ENCODE peak calls at places on chromosomes 16 and 17, in four cellular contexts. One of them, this sample, is unnamed.
A peak's percentile ranks its signal among the peaks of the same experiment; 100 is the strongest.

GRCh38 chr16:67249178-67249759 is 490 bp downstream of the SLC9A5 start:
- DNase-seq in right lobe of liver: no peak
- DNase-seq in fibroblast of lung: no peak
- DNase-seq in hepatocyte: no peak
- DNase-seq in this sample: no peak

GRCh38 chr17:67218385-67218950 is 26.5 kb downstream of the HELZ start:
- DNase-seq in fibroblast of lung: peak; percentile 71
- DNase-seq in right lobe of liver: no peak
- DNase-seq in hepatocyte: no peak
- DNase-seq in this sample: no peak

GRCh38 chr17:72116692-72117469 is 3.9 kb upstream of the SOX9 start:
- DNase-seq in hepatocyte: peak; percentile 39
- DNase-seq in fibroblast of lung: peak; percentile 64
- DNase-seq in right lobe of liver: no peak
- DNase-seq in this sample: no peak

GRCh38 chr16:74297296-74297665 is 667 bp downstream of the PSMD7 start:
- DNase-seq in fibroblast of lung: peak; percentile 16
- DNase-seq in right lobe of liver: no peak
- DNase-seq in hepatocyte: peak; percentile 44
- DNase-seq in this sample: peak; percentile 9

GRCh38 chr16:10577305-10578202 is 2.8 kb downstream of the EMP2 start:
- DNase-seq in right lobe of liver: no peak
- DNase-seq in hepatocyte: no peak
- DNase-seq in fibroblast of lung: no peak
- DNase-seq in this sample: no peak

GRCh38 chr17:16215965-16216316 is 607 bp upstream of the NCOR1 start:
- DNase-seq in hepatocyte: no peak
- DNase-seq in right lobe of liver: no peak
- DNase-seq in fibroblast of lung: no peak
- DNase-seq in this sample: peak; percentile 22

GRCh38 chr16:85250609-85251223 is 138.4 kb upstream of the CIBAR2 start:
- DNase-seq in fibroblast of lung: no peak
- DNase-seq in hepatocyte: no peak
- DNase-seq in right lobe of liver: no peak
- DNase-seq in this sample: no peak

GRCh38 chr16:84687715-84688114 is 12.1 kb upstream of the USP10 start:
- DNase-seq in hepatocyte: no peak
- DNase-seq in fibroblast of lung: peak; percentile 94
- DNase-seq in right lobe of liver: no peak
- DNase-seq in this sample: no peak

GRCh38 chr17:30449480-30449879 is 27.7 kb upstream of the GOSR1 start:
- DNase-seq in right lobe of liver: no peak
- DNase-seq in hepatocyte: no peak
- DNase-seq in fibroblast of lung: peak; percentile 15
- DNase-seq in this sample: no peak

GRCh38 chr17:673200-673681 is 41.4 kb downstream of the VPS53 start:
- DNase-seq in fibroblast of lung: peak; percentile 83
- DNase-seq in right lobe of liver: no peak
- DNase-seq in hepatocyte: peak; percentile 15
- DNase-seq in this sample: no peak

GRCh38 chr17:2982854-2983636 is 80.4 kb downstream of the OR1D5 start:
- DNase-seq in right lobe of liver: no peak
- DNase-seq in fibroblast of lung: peak; percentile 76
- DNase-seq in hepatocyte: peak; percentile 73
- DNase-seq in this sample: no peak

GRCh38 chr17:18151290-18151689 is 32.3 kb upstream of the ALKBH5 start:
- DNase-seq in hepatocyte: no peak
- DNase-seq in fibroblast of lung: no peak
- DNase-seq in right lobe of liver: no peak
- DNase-seq in this sample: no peak

GRCh38 chr16:27298132-27298531 is 15.6 kb upstream of the IL4R start:
- DNase-seq in hepatocyte: no peak
- DNase-seq in fibroblast of lung: no peak
- DNase-seq in right lobe of liver: no peak
- DNase-seq in this sample: no peak
- H3K4me1 ChIP-seq in hepatocyte: no peaks in the 10 kb centered on the region
- H3K4me1 ChIP-seq in fibroblast of lung: no peaks in the 10 kb centered on the region
- H3K4me1 ChIP-seq in right lobe of liver: no peaks in the 10 kb centered on the region
- H3K4me1 ChIP-seq in this sample: no peaks in the 10 kb centered on the region

GRCh38 chr17:63955791-63956190 is 16.9 kb downstream of the SCN4A start:
- DNase-seq in right lobe of liver: no peak
- DNase-seq in fibroblast of lung: no peak
- DNase-seq in hepatocyte: no peak
- DNase-seq in this sample: no peak

GRCh38 chr17:63956296-63956920 is 16.3 kb downstream of the SCN4A start:
- DNase-seq in hepatocyte: no peak
- DNase-seq in right lobe of liver: no peak
- DNase-seq in fibroblast of lung: peak; percentile 44
- DNase-seq in this sample: no peak

GRCh38 chr17:63950940-63951907 is 19.1 kb upstream of the CD79B start:
- DNase-seq in hepatocyte: peak; percentile 69
- DNase-seq in right lobe of liver: no peak
- DNase-seq in fibroblast of lung: no peak
- DNase-seq in this sample: no peak

GRCh38 chr17:63954402-63955063 is 18.2 kb downstream of the SCN4A start:
- DNase-seq in right lobe of liver: no peak
- DNase-seq in fibroblast of lung: no peak
- DNase-seq in hepatocyte: no peak
- DNase-seq in this sample: peak; percentile 43

GRCh38 chr17:63955232-63955631 is 17.5 kb downstream of the SCN4A start:
- DNase-seq in right lobe of liver: no peak
- DNase-seq in fibroblast of lung: no peak
- DNase-seq in hepatocyte: no peak
- DNase-seq in this sample: no peak
- H3K27ac ChIP-seq in right lobe of liver: no peak overlapping the region
- H3K27ac ChIP-seq in fibroblast of lung: no peak overlapping the region
- H3K27ac ChIP-seq in hepatocyte: no peak overlapping the region
- H3K27ac ChIP-seq in this sample: no peak overlapping the region

DNA sequence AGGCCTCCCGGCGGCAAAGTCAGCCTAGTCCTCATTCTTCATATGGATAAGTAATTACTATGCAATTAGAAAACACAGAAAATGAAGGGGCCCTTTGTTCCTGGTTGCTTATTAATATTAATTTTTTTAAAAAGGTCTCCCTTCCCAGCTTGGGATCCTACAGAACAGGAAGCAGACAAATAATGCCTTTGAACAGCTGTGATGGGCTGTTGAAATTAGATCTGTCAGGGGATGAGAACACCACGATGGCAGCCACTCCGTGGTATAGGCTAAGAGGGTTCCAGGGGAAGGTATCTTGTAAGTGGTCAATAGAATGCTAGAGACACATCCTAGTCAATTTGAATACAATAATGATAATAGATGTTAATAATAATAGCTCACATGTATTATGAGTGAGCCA is 83.1 kb downstream of the CCDC182 start:
- DNase-seq in hepatocyte: no peak
- DNase-seq in right lobe of liver: no peak
- DNase-seq in fibroblast of lung: no peak
- DNase-seq in this sample: no peak
- H3K4me3 ChIP-seq in hepatocyte: no peak overlapping the region
- H3K4me3 ChIP-seq in right lobe of liver: no peak overlapping the region
- H3K4me3 ChIP-seq in fibroblast of lung: no peak overlapping the region
- H3K4me3 ChIP-seq in this sample: no peak overlapping the region

GRCh38 chr17:21210411-21211076 is 3.4 kb downstream of the TMEM11 start:
- DNase-seq in fibroblast of lung: no peak
- DNase-seq in hepatocyte: no peak
- DNase-seq in right lobe of liver: no peak
- DNase-seq in this sample: no peak
- H3K4me1 ChIP-seq in fibroblast of lung: peaks cover 11% of the 10 kb centered on the region
- H3K4me1 ChIP-seq in hepatocyte: peaks cover 22% of the 10 kb centered on the region
- H3K4me1 ChIP-seq in right lobe of liver: no peaks in the 10 kb centered on the region
- H3K4me1 ChIP-seq in this sample: peaks cover 29% of the 10 kb centered on the region

DNA sequence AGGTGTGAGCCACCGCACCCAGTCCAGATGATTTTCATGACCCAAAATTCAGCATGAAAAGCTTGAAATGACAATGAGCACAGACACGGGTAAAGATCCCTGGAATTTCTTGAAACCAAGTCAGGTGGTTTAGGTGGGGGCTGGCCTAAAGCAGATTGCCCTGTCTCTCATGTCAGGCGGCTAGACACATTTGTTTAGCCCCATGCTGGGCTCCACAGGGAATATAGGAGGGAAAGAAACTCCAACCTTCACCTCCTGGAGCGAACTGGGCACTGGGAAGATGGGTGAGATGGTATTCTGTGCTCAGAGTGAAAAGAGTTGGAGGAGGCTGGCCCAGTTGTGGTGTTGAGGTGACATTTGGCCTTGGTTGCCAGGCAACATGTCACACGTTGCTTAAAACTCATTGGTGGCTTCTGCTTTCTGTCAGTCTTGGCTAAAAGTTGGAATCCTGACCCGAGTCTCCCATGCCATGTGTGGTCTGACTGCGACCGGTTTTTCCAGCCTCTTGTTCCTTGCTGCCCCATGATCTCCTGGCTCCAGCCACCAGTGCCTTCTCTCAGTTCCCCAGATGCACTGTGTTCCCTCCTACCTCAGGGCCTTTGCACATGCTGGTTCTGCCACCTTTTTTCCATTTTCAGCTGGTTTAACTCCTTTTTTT is 113.7 kb downstream of the ABCC6 start:
- DNase-seq in right lobe of liver: no peak
- DNase-seq in hepatocyte: no peak
- DNase-seq in fibroblast of lung: no peak
- DNase-seq in this sample: no peak
- H3K27ac ChIP-seq in right lobe of liver: no peak overlapping the region
- H3K27ac ChIP-seq in hepatocyte: no peak overlapping the region
- H3K27ac ChIP-seq in fibroblast of lung: no peak overlapping the region
- H3K27ac ChIP-seq in this sample: no peak overlapping the region

GRCh38 chr16:1614226-1615102 is 2.3 kb downstream of the CRAMP1 start:
- DNase-seq in hepatocyte: peak; percentile 75
- DNase-seq in right lobe of liver: no peak
- DNase-seq in fibroblast of lung: peak; percentile 38
- DNase-seq in this sample: no peak
- H3K4me3 ChIP-seq in hepatocyte: peak overlapping the region; percentile 80
- H3K4me3 ChIP-seq in right lobe of liver: peak overlapping the region; percentile 54
- H3K4me3 ChIP-seq in fibroblast of lung: peak overlapping the region; percentile 87
- H3K4me3 ChIP-seq in this sample: peak overlapping the region; percentile 21

GRCh38 chr16:79757968-79758367 is 157.4 kb upstream of the MAF start:
- DNase-seq in fibroblast of lung: no peak
- DNase-seq in hepatocyte: no peak
- DNase-seq in right lobe of liver: no peak
- DNase-seq in this sample: no peak
- H3K4me1 ChIP-seq in fibroblast of lung: peaks cover 2% of the 10 kb centered on the region
- H3K4me1 ChIP-seq in hepatocyte: peaks cover 37% of the 10 kb centered on the region
- H3K4me1 ChIP-seq in right lobe of liver: no peaks in the 10 kb centered on the region
- H3K4me1 ChIP-seq in this sample: no peaks in the 10 kb centered on the region